ENCODE peak calls at places on chromosomes 2 and 18, in six cellular contexts. L, S, B, G, K and U are unnamed samples.

GRCh38 chr2:109378682-109379081 is 235.1 kb downstream of the SEPTIN10 start:
- DNase-seq in L (no peak), G (no peak), K (peak), B (no peak), S (no peak), U (no peak)

GRCh38 chr2:98903767-98904485 is 32.1 kb downstream of the CRACDL start:
- DNase-seq in G (no peak), B (peak), L (no peak), S (no peak), K (no peak), U (no peak)

GRCh38 chr18:49561377-49562193 is at the start of gene LIPG:
- DNase-seq in L (no peak), S (peak), G (no peak), K (no peak), B (peak), U (peak)

GRCh38 chr2:99066602-99067001 is 74.9 kb upstream of the C2orf15 start:
- DNase-seq in G (no peak), L (no peak), B (peak), K (no peak), S (peak), U (peak)

GRCh38 chr2:179340678-179341077 is 76.0 kb upstream of the SESTD1 start:
- DNase-seq in K (no peak), S (no peak), G (no peak), L (no peak), B (peak), U (no peak)

GRCh38 chr2:219252900-219253752 is at the start of gene TUBA4B:
- DNase-seq in S (peak), B (peak), K (peak), L (no peak), G (no peak), U (peak)

GRCh38 chr18:47618758-47619157 is 311.7 kb downstream of the SMAD2 start:
- DNase-seq in L (no peak), B (peak), S (no peak), K (no peak), G (no peak), U (no peak)

GRCh38 chr2:83784920-83785319 is 674.2 kb downstream of the SUCLG1 start:
- DNase-seq in L (no peak), K (no peak), B (no peak), S (no peak), G (no peak), U (no peak)

GRCh38 chr18:33584845-33585775 is 7.1 kb downstream of the ASXL3 start:
- DNase-seq in K (no peak), L (no peak), S (no peak), G (no peak), B (peak), U (no peak)

GRCh38 chr2:168278424-168278888 is 31.1 kb upstream of the STK39 start:
- DNase-seq in S (no peak), B (no peak), G (no peak), K (no peak), L (no peak), U (no peak)

GRCh38 chr2:60861736-60862135 is 19.6 kb upstream of the REL start:
- DNase-seq in S (no peak), G (no peak), L (no peak), B (no peak), K (no peak), U (no peak)

GRCh38 chr2:136112317-136112891 is 5.5 kb downstream of the CXCR4 start:
- DNase-seq in B (no peak), L (no peak), G (no peak), K (no peak), S (no peak), U (no peak)

GRCh38 chr2:127424598-127425379 is 6.6 kb downstream of the PROC start:
- DNase-seq in B (no peak), G (no peak), L (no peak), K (no peak), S (no peak), U (no peak)

GRCh38 chr2:127423476-127423840 is 5.2 kb downstream of the PROC start:
- DNase-seq in K (no peak), G (no peak), B (peak), S (no peak), L (no peak), U (no peak)

GRCh38 chr2:127422631-127423475 is 4.6 kb downstream of the PROC start:
- DNase-seq in S (no peak), K (no peak), G (no peak), L (no peak), B (peak), U (no peak)

GRCh38 chr2:127421871-127422618 is 3.8 kb downstream of the PROC start:
- DNase-seq in S (no peak), K (no peak), B (no peak), G (no peak), L (no peak), U (no peak)

GRCh38 chr2:127423880-127424279 is 5.7 kb downstream of the PROC start:
- DNase-seq in K (no peak), L (no peak), G (no peak), B (no peak), S (no peak), U (no peak)
- TF ChIP-seq CTCF in K (no peak), L (no peak), G (no peak), B (peak), S (no peak), U (peak)

DNA sequence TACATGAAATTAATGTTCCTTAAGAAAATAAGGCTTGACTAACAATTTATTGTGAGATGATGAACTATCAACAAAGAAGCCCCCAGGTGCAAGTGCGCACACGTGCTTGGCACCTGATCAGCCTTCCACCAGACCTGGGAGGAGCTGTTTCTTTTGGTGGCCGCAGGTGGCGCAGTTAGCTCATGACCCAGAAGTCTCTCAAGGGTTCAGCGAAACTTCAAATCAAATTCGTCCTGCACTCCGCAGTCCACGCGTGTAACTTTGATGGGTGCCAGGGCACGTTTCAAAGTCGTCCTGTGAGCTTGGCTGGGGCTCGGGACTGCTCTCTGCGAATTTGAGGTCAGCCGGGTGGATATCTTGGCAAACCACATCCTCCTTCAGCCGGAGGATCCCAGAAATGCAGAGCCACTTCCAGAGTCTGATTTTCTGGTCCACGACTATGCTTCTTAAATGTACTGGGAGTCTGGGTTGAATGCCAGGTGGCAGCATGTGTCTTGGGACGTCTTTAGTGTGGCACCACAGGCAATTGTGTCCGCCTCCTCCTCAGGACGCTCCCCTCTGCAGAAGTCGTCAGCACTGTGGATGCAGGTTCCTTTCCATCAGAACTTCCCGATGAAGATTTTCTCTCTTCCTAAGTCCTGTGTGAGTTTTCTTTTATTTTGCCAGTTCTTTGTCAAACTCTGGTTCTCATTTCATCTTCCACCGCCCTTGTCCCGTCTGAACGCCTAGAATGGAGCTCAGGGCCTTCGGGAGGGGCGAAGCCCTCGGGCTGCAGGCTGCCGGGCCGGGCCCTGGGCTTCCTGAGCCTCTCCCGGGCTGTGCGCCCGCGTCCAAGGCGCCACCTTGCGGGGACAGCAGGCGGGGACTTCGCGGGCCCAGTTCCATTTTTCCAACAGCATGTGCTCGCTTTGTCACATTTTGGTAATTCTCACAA is 61.3 kb upstream of the RAPGEF4 start:
- DNase-seq in S (peak), G (no peak), B (peak), K (no peak), L (no peak), U (peak)
- TF ChIP-seq CTCF in S (peak), G (no peak), B (peak), K (no peak), L (peak), U (peak)

DNA sequence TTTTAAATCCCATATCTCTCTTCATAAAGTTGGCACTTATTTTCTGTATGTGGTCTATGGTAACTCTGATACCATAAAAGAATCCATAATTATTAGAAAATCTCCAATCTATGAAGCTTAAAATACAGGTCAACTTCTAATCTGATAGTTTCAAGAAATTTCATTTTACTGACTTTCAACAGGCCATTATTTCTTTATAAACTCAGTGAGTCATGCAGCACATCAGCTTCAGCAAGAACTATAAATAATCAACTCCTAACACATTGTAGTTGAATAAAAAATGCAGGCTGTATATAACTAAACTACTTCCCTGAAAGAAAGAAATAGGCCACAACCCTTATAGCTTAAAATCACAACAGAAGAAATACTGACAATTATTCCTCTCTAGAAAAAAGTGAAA is 204.3 kb upstream of the CCDC150 start:
- DNase-seq in B (no peak), G (no peak), S (no peak), L (no peak), K (no peak), U (no peak)
- TF ChIP-seq CTCF in B (no peak), G (no peak), S (no peak), L (no peak), K (no peak), U (no peak)

GRCh38 chr2:73995810-73996209 is 11.1 kb downstream of the TET3 start:
- DNase-seq in G (no peak), L (no peak), S (no peak), B (no peak), K (no peak), U (no peak)
- TF ChIP-seq CTCF in G (no peak), L (no peak), S (peak), B (no peak), K (no peak), U (no peak)

DNA sequence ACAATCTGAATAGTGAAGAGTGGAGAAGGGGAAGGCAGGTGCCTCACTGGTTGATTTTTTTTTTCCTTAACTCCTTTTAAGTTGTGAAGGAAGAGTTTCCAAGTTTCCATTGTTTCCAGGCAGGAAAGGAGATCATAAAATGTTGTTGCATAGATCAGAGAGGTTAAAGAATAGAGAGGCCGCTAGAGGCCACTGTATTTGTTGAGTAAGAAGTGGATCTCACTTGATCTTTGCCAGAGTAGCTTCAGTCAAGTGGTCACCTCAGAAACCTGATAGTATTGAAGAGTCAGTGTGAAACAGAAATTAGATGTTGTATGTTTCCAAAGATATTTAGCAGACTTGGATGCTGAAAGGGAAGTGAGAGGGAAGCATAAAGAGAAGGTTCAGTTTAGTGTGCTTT is 17.6 kb downstream of the CTNNA2 start:
- DNase-seq in L (no peak), G (no peak), S (no peak), B (peak), K (no peak), U (peak)
- TF ChIP-seq CTCF in L (no peak), G (no peak), S (no peak), B (peak), K (no peak), U (peak)

GRCh38 chr2:54455584-54456525 is at the start of gene SPTBN1:
- DNase-seq in G (no peak), K (peak), L (peak), B (peak), S (peak), U (peak)
- TF ChIP-seq CTCF in G (no peak), K (no peak), L (no peak), B (no peak), S (no peak), U (no peak)

GRCh38 chr2:201118121-201118956 is 2.4 kb downstream of the CFLAR start:
- DNase-seq in G (peak), K (peak), L (peak), B (peak), S (peak), U (peak)
- TF ChIP-seq CTCF in G (peak), K (peak), L (peak), B (peak), S (peak), U (peak)

DNA sequence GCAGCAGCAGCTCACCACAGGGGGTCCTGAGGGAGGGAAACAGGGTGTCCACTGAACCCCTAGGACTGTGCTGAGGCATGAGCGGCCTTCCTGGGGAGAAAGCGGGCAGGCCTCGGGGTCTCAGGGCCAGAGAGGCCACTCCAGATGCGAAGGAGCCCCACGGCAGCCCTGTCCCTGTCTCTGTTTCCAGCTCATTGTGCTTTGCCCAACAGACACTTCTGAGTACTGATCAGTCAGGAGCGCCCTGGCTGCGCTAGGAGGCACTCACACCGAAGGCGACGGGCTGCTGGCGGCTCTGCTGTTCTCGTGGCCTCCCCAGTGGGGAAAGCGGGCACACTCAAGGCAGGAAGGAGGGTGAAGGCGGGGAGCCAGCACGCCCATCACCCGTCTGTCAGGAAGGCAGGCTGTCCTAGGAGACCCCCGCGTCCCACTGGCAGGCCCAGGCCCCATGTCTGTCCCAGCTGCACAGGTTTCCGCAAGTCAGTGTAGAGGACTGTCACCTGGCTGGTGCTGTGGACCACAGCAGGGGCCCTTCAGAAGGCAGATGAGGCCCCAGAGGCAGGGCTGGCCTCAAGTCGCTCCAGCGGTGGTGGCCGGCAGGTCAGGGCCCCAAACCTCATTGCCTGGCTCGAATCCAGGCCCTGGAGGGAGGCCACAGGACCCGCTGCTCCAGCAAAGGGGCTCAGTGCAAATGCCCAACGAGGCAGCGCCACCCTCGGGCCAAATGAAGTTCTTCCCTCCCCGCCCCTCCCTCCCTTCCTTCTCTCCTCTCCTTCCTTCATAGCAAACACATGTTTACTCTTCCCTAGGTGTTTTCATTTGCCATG is 6.8 kb downstream of the ESPNL start:
- DNase-seq in L (peak), K (no peak), S (no peak), B (peak), G (no peak), U (no peak)
- TF ChIP-seq CTCF in L (no peak), K (no peak), S (no peak), B (peak), G (no peak), U (no peak)

GRCh38 chr2:131580187-131580586 is 52.5 kb downstream of the CCDC74A start:
- DNase-seq in B (no peak), K (no peak), G (no peak), L (no peak), S (no peak), U (no peak)
- TF ChIP-seq CTCF in B (no peak), K (no peak), G (no peak), L (no peak), S (no peak), U (no peak)